ENCODE peak calls at places on chromosomes 6 and 20, in four cellular contexts. U is putamen, W is T follicular helper cell, T is NCI-H1417. D is an unnamed sample.

GRCh38 chr6:143157146-143157545 is 96.5 kb downstream of the AIG1 start:
- DNase-seq in U (no peak), W (no peak), T (no peak), D (no peak)

GRCh38 chr20:44646023-44646640 is 5.4 kb downstream of the ADA start:
- DNase-seq in U (no peak), W (no peak), T (peak; percentile 65), D (peak; percentile 22)

GRCh38 chr6:22732186-22732970 is 163.0 kb downstream of the HDGFL1 start:
- DNase-seq in U (no peak), W (no peak), T (no peak), D (no peak)

GRCh38 chr6:42049116-42049809 is 1.1 kb upstream of the TAF8 start:
- DNase-seq in U (no peak), W (no peak), T (no peak), D (no peak)

GRCh38 chr6:15485875-15486274 is 177.0 kb downstream of the DTNBP1 start:
- DNase-seq in U (no peak), W (no peak), T (no peak), D (no peak)

GRCh38 chr6:3619201-3619600 is 132.3 kb downstream of the PXDC1 start:
- DNase-seq in U (no peak), W (no peak), T (no peak), D (no peak)

GRCh38 chr6:31402324-31403282 is 792 bp upstream of the MICA start:
- DNase-seq in U (no peak), W (peak; percentile 19), T (no peak), D (no peak)

GRCh38 chr20:22453244-22454080 is 130.9 kb downstream of the FOXA2 start:
- DNase-seq in U (no peak), W (no peak), T (peak; percentile 51), D (peak; percentile 93)

GRCh38 chr20:49811825-49812462 is 684 bp upstream of the SLC9A8 start:
- DNase-seq in U (no peak), W (no peak), T (no peak), D (no peak)

GRCh38 chr6:136604928-136605485 is 54.8 kb upstream of the MAP7 start:
- DNase-seq in U (no peak), W (no peak), T (no peak), D (peak; percentile 41)

GRCh38 chr20:9411833-9412232 is 102.6 kb upstream of the LAMP5 start:
- DNase-seq in U (no peak), W (no peak), T (no peak), D (no peak)

GRCh38 chr6:137911675-137912158 is 44.7 kb downstream of the TNFAIP3 start:
- DNase-seq in U (no peak), W (no peak), T (no peak), D (no peak)

GRCh38 chr6:28167068-28167467 is 25.4 kb downstream of the ZKSCAN8 start:
- DNase-seq in U (no peak), W (no peak), T (no peak), D (no peak)

GRCh38 chr20:29085625-29086024 is 2171.8 kb upstream of the DEFB115 start:
- DNase-seq in U (no peak), W (no peak), T (no peak), D (no peak)

GRCh38 chr6:48826884-48827701 is 636.0 kb downstream of the MMUT start:
- DNase-seq in U (peak; percentile 58), W (no peak), T (no peak), D (no peak)

GRCh38 chr20:38219006-38219950 is 41.3 kb downstream of the KIAA1755 start:
- DNase-seq in U (no peak), W (no peak), T (no peak), D (no peak)

GRCh38 chr20:4891997-4892396 is 109.3 kb downstream of the SLC23A2 start:
- DNase-seq in U (no peak), W (no peak), T (no peak), D (no peak)

GRCh38 chr6:108030223-108030622 is 44.3 kb downstream of the OSTM1 start:
- DNase-seq in U (no peak), W (no peak), T (peak; percentile 14), D (no peak)

GRCh38 chr20:24034820-24035219 is 46.2 kb upstream of the GGTLC1 start:
- DNase-seq in U (no peak), W (no peak), T (no peak), D (no peak)

GRCh38 chr6:12605888-12606345 is 110.7 kb upstream of the PHACTR1 start:
- DNase-seq in U (peak; percentile 46), W (no peak), T (peak; percentile 77), D (peak; percentile 8)

GRCh38 chr6:135642912-135643311 is 145.4 kb upstream of the AHI1 start:
- DNase-seq in U (no peak), W (no peak), T (no peak), D (no peak)

GRCh38 chr20:18288748-18289705 is 700 bp downstream of the ZNF133 start:
- DNase-seq in U (no peak), W (no peak), T (peak; percentile 63), D (peak; percentile 29)

GRCh38 chr20:40753472-40753871 is 64.4 kb upstream of the MAFB start:
- DNase-seq in U (no peak), W (no peak), T (no peak), D (no peak)

GRCh38 chr20:60632420-60633262 is 619.4 kb upstream of the CDH4 start:
- DNase-seq in U (no peak), W (no peak), T (no peak), D (no peak)

GRCh38 chr20:16472045-16472872 is 101.0 kb downstream of the KIF16B start:
- DNase-seq in U (no peak), W (no peak), T (no peak), D (no peak)

GRCh38 chr20:50146732-50147662 is 6.5 kb downstream of the PEDS1 start:
- DNase-seq in U (no peak), W (peak; percentile 69), T (no peak), D (peak; percentile 71)

GRCh38 chr6:77653817-77654216 is 978 bp downstream of the MEI4 start:
- DNase-seq in U (no peak), W (no peak), T (no peak), D (no peak)

GRCh38 chr6:31588871-31589650 is 3.0 kb downstream of the LST1 start:
- DNase-seq in U (no peak), W (no peak), T (no peak), D (no peak)

GRCh38 chr6:161023316-161023715 is 31.7 kb downstream of the MAP3K4 start:
- DNase-seq in U (no peak), W (no peak), T (no peak), D (no peak)

GRCh38 chr6:45679163-45679562 is 301.4 kb upstream of the SUPT3H start:
- DNase-seq in U (no peak), W (no peak), T (no peak), D (no peak)

GRCh38 chr6:125296461-125296860 is 5.3 kb downstream of the HDDC2 start:
- DNase-seq in U (no peak), W (no peak), T (no peak), D (no peak)

GRCh38 chr6:41716516-41717446 is 18.6 kb downstream of the TFEB start:
- DNase-seq in U (no peak), W (no peak), T (peak; percentile 65), D (peak; percentile 55)

D was measured in NCI-H510A treated with DMSO at 0.1 percent for 48 hours.